ENCODE peak calls at places on chromosomes 13 and 19, in ten cellular contexts. J, Z, D, Y, O, W, C, F, E and X are unnamed samples.

GRCh38 chr13:93797463-93797862 is 570.9 kb downstream of the GPC6 start:
- DNase-seq in Y (no peak), W (no peak), J (no peak), Z (no peak), D (no peak), C (no peak), E (no peak), O (no peak), F (no peak), X (no peak)

GRCh38 chr13:37295046-37295445 is 189.6 kb upstream of the CSNK1A1L start:
- DNase-seq in J (no peak), D (no peak), F (peak), Z (peak), E (no peak), Y (no peak), O (peak), W (no peak), C (no peak), X (no peak)

GRCh38 chr19:1568320-1569019 is at the start of gene MEX3D:
- DNase-seq in W (peak), E (no peak), J (peak), O (peak), C (peak), Y (peak), Z (peak), F (peak), D (no peak), X (peak)

GRCh38 chr13:50071399-50071798 is 56.2 kb downstream of the KCNRG start:
- DNase-seq in E (no peak), F (no peak), C (no peak), Z (no peak), Y (no peak), O (peak), W (no peak), D (no peak), J (no peak), X (no peak)

GRCh38 chr13:32135655-32136054 is 104.1 kb downstream of the FRY start:
- DNase-seq in Y (no peak), C (no peak), Z (no peak), O (peak), E (no peak), D (no peak), J (no peak), W (no peak), F (no peak), X (no peak)

GRCh38 chr19:16594131-16594586 is 21.9 kb upstream of the SLC35E1 start:
- DNase-seq in J (no peak), E (peak), Z (no peak), F (no peak), C (peak), W (no peak), D (no peak), O (no peak), Y (no peak), X (no peak)

GRCh38 chr13:45950343-45950995 is 98.9 kb upstream of the SIAH3 start:
- DNase-seq in Y (no peak), C (no peak), W (no peak), F (no peak), D (no peak), E (no peak), J (no peak), O (no peak), Z (no peak), X (no peak)

GRCh38 chr13:24159921-24160324 is 597 bp upstream of the SPATA13 start:
- DNase-seq in Z (no peak), Y (no peak), C (no peak), F (no peak), O (no peak), J (no peak), W (no peak), D (no peak), E (no peak), X (peak)

GRCh38 chr19:3606690-3607289 is at the start of gene TBXA2R:
- DNase-seq in E (no peak), O (peak), W (no peak), J (peak), F (peak), Z (peak), C (peak), D (no peak), Y (peak), X (no peak)

GRCh38 chr13:40992678-40993077 is 26.4 kb downstream of the ELF1 start:
- DNase-seq in Z (no peak), O (peak), E (no peak), W (no peak), J (no peak), D (no peak), Y (no peak), F (no peak), C (no peak), X (no peak)

GRCh38 chr19:4722671-4723464 is 774 bp downstream of the DPP9 start:
- DNase-seq in E (no peak), D (peak), F (no peak), O (peak), C (peak), Z (no peak), W (no peak), J (peak), Y (no peak), X (no peak)

GRCh38 chr19:51739466-51740213 is 12.0 kb downstream of the FPR1 start:
- DNase-seq in W (no peak), Z (no peak), E (no peak), F (no peak), Y (no peak), C (no peak), J (no peak), D (no peak), O (no peak), X (no peak)

GRCh38 chr19:48271531-48272151 is 1.8 kb downstream of the ZNF114 start:
- DNase-seq in C (no peak), E (peak), D (no peak), O (peak), Z (peak), Y (no peak), J (peak), F (peak), W (no peak), X (peak)

GRCh38 chr19:48403606-48404005 is 10.1 kb downstream of the GRIN2D start:
- DNase-seq in Z (no peak), Y (no peak), W (peak), E (no peak), O (peak), J (peak), D (no peak), F (no peak), C (no peak), X (peak)

GRCh38 chr19:53275480-53275879 is 8.0 kb upstream of the VN1R4 start:
- DNase-seq in O (no peak), F (no peak), Z (no peak), E (no peak), C (no peak), Y (no peak), W (no peak), D (no peak), J (no peak), X (no peak)

GRCh38 chr19:12230751-12231733 is 63.6 kb downstream of the ZNF44 start:
- DNase-seq in Y (no peak), D (no peak), F (peak), W (no peak), J (no peak), O (no peak), E (no peak), Z (no peak), C (no peak), X (no peak)

GRCh38 chr19:35161434-35161743 is 6.9 kb downstream of the FXYD5 start:
- DNase-seq in Z (no peak), O (no peak), E (no peak), C (no peak), W (no peak), J (no peak), Y (no peak), F (no peak), D (no peak), X (no peak)

GRCh38 chr19:13026478-13026999 is 31.3 kb downstream of the NFIX start:
- DNase-seq in E (peak), J (no peak), F (no peak), W (no peak), Z (no peak), O (peak), C (no peak), D (no peak), Y (no peak), X (no peak)

GRCh38 chr19:48511800-48512503 is at the start of gene LMTK3:
- DNase-seq in O (peak), C (peak), F (no peak), E (peak), Z (no peak), Y (peak), D (no peak), J (peak), W (no peak), X (peak)

GRCh38 chr13:76148926-76149325 is 512.8 kb downstream of the LMO7 start:
- DNase-seq in E (no peak), O (peak), F (no peak), Y (no peak), J (no peak), D (peak), Z (no peak), W (no peak), C (no peak), X (no peak)

GRCh38 chr19:55149078-55150003 is at the start of gene TNNT1:
- DNase-seq in W (no peak), J (no peak), Z (no peak), C (no peak), Y (no peak), E (no peak), F (peak), O (no peak), D (no peak), X (peak)

GRCh38 chr13:80040219-80040976 is 300.5 kb downstream of the SPRY2 start:
- DNase-seq in E (no peak), O (peak), C (no peak), D (peak), W (no peak), Z (no peak), F (no peak), Y (no peak), J (no peak), X (no peak)

GRCh38 chr19:5607318-5608270 is 15.0 kb downstream of the SAFB2 start:
- DNase-seq in J (no peak), C (no peak), O (no peak), Y (no peak), D (no peak), E (no peak), W (no peak), F (no peak), Z (no peak), X (no peak)

GRCh38 chr19:55336101-55336500 is 3.6 kb upstream of the KMT5C start:
- DNase-seq in J (no peak), Z (no peak), F (no peak), W (no peak), Y (no peak), E (no peak), C (no peak), D (no peak), O (peak), X (no peak)

GRCh38 chr19:45677351-45678230 is 9.6 kb downstream of the GIPR start:
- DNase-seq in E (peak), Z (peak), C (peak), F (peak), Y (peak), J (peak), O (peak), W (no peak), D (peak), X (peak)

GRCh38 chr13:20378721-20379120 is 146.6 kb upstream of the GJB6 start:
- DNase-seq in J (no peak), D (no peak), Z (no peak), E (no peak), F (no peak), C (no peak), O (no peak), Y (no peak), W (no peak), X (no peak)

GRCh38 chr19:47560999-47561398 is 11.9 kb downstream of the ZNF541 start:
- DNase-seq in W (no peak), E (no peak), Z (no peak), F (no peak), J (no peak), D (no peak), C (no peak), O (no peak), Y (no peak), X (no peak)

GRCh38 chr19:18289471-18290066 is 8.1 kb upstream of the JUND start:
- DNase-seq in Z (no peak), J (no peak), C (no peak), D (no peak), W (no peak), Y (no peak), O (no peak), F (no peak), E (no peak), X (no peak)

GRCh38 chr19:28614634-28615545 is 598.1 kb downstream of the UQCRFS1 start:
- DNase-seq in J (no peak), W (no peak), F (no peak), C (no peak), E (no peak), Z (no peak), O (no peak), D (no peak), Y (no peak), X (no peak)

GRCh38 chr19:18789883-18790565 is 1.1 kb downstream of the COMP start:
- DNase-seq in Z (no peak), W (no peak), C (no peak), D (no peak), O (peak), F (no peak), E (peak), Y (no peak), J (peak), X (peak)

GRCh38 chr13:73060251-73061160 is 1.7 kb downstream of the KLF5 start:
- DNase-seq in O (peak), E (no peak), W (no peak), J (no peak), C (no peak), D (no peak), Y (no peak), F (no peak), Z (peak), X (no peak)

GRCh38 chr13:29210676-29211075 is 384.8 kb downstream of the SLC7A1 start:
- DNase-seq in Z (no peak), C (no peak), O (no peak), E (no peak), J (no peak), W (no peak), D (no peak), Y (no peak), F (no peak), X (no peak)

GRCh38 chr19:19597809-19598306 is 20.6 kb downstream of the PBX4 start:
- DNase-seq in D (no peak), W (peak), F (no peak), O (peak), J (peak), C (no peak), Y (peak), Z (no peak), E (no peak), X (no peak)